ENCODE peak calls at places on chromosomes 3 and 15, in four cellular contexts. L is left lung, X is upper lobe of right lung, Q is fibroblast of villous mesenchyme. O is an unnamed sample.

GRCh38 chr3:126263539-126263938 is 83.2 kb upstream of the ALDH1L1 start:
- DNase-seq in L (no peak), X (peak; percentile 55), Q (no peak), O (no peak)

GRCh38 chr15:100030586-100031249 is 297.5 kb upstream of the LYSMD4 start:
- DNase-seq in L (no peak), X (no peak), Q (peak; percentile 65), O (no peak)

GRCh38 chr3:184382326-184383032 is 2.6 kb downstream of the CHRD start:
- DNase-seq in L (no peak), X (no peak), Q (no peak), O (no peak)

GRCh38 chr3:56197991-56198390 is 270.3 kb downstream of the ERC2 start:
- DNase-seq in L (no peak), X (no peak), Q (no peak), O (no peak)

GRCh38 chr3:48467473-48468267 is 21.1 kb downstream of the ATRIP start:
- DNase-seq in L (no peak), X (no peak), Q (no peak), O (no peak)

GRCh38 chr15:25372298-25372697 is 66.5 kb downstream of the UBE3A start:
- DNase-seq in L (no peak), X (no peak), Q (peak; percentile 40), O (no peak)

GRCh38 chr15:67013696-67014095 is 51.7 kb upstream of the SMAD3 start:
- DNase-seq in L (no peak), X (no peak), Q (no peak), O (peak; percentile 57)

GRCh38 chr3:120393252-120393651 is 44.1 kb upstream of the LRRC58 start:
- DNase-seq in L (no peak), X (no peak), Q (no peak), O (no peak)

GRCh38 chr3:99674086-99674789 is 35.8 kb downstream of the COL8A1 start:
- DNase-seq in L (no peak), X (no peak), Q (peak; percentile 31), O (no peak)

GRCh38 chr3:19256313-19256712 is 108.0 kb downstream of the KCNH8 start:
- DNase-seq in L (no peak), X (no peak), Q (no peak), O (no peak)

GRCh38 chr3:123071146-123071545 is 4.3 kb downstream of the PDIA5 start:
- DNase-seq in L (no peak), X (no peak), Q (peak; percentile 24), O (no peak)

GRCh38 chr3:177982034-177982433 is 554.2 kb upstream of the KCNMB2 start:
- DNase-seq in L (no peak), X (no peak), Q (no peak), O (no peak)

GRCh38 chr3:129104051-129104450 is 17.6 kb downstream of the RAB43 start:
- DNase-seq in L (no peak), X (no peak), Q (no peak), O (no peak)

GRCh38 chr15:96629501-96629900 is 299.0 kb downstream of the NR2F2 start:
- DNase-seq in L (no peak), X (no peak), Q (no peak), O (no peak)

GRCh38 chr3:33067484-33067883 is 29.5 kb downstream of the GLB1 start:
- DNase-seq in L (no peak), X (no peak), Q (peak; percentile 33), O (no peak)